ENCODE peak calls at places on chromosomes 4 and X, in seven cellular contexts. One of them, this sample, is unnamed.

GRCh38 chr4:8046925-8047541 is 107.4 kb upstream of the AFAP1 start:
- DNase-seq in stimulated activated naive CD4-positive, alpha-beta T cell treated with Interleukin-2 at 50 U/mL for 16 hours: peak
- DNase-seq in occipital lobe: peak
- DNase-seq in naive B cell: no peak
- DNase-seq in HuH-7: no peak
- DNase-seq in MG63: no peak
- DNase-seq in NCI-H1092 treated with DMSO at 0.1 percent for 48 hours: no peak
- DNase-seq in this sample: no peak

GRCh38 chr4:75844151-75844662 is 58.0 kb downstream of the PPEF2 start:
- DNase-seq in stimulated activated naive CD4-positive, alpha-beta T cell treated with Interleukin-2 at 50 U/mL for 16 hours: no peak
- DNase-seq in occipital lobe: no peak
- DNase-seq in naive B cell: no peak
- DNase-seq in HuH-7: peak
- DNase-seq in MG63: peak
- DNase-seq in NCI-H1092 treated with DMSO at 0.1 percent for 48 hours: no peak
- DNase-seq in this sample: no peak

GRCh38 chr4:141497627-141498026 is 138.8 kb upstream of the IL15 start:
- DNase-seq in stimulated activated naive CD4-positive, alpha-beta T cell treated with Interleukin-2 at 50 U/mL for 16 hours: no peak
- DNase-seq in occipital lobe: no peak
- DNase-seq in naive B cell: no peak
- DNase-seq in HuH-7: no peak
- DNase-seq in MG63: no peak
- DNase-seq in NCI-H1092 treated with DMSO at 0.1 percent for 48 hours: no peak
- DNase-seq in this sample: no peak

GRCh38 chrX:80285131-80285773 is 135.0 kb upstream of the TENT5D start:
- DNase-seq in stimulated activated naive CD4-positive, alpha-beta T cell treated with Interleukin-2 at 50 U/mL for 16 hours: no peak
- DNase-seq in occipital lobe: no peak
- DNase-seq in naive B cell: no peak
- DNase-seq in HuH-7: no peak
- DNase-seq in MG63: no peak
- DNase-seq in NCI-H1092 treated with DMSO at 0.1 percent for 48 hours: no peak
- DNase-seq in this sample: peak

GRCh38 chr4:59094505-59094904 is 1984.3 kb upstream of the IGFBP7 start:
- DNase-seq in stimulated activated naive CD4-positive, alpha-beta T cell treated with Interleukin-2 at 50 U/mL for 16 hours: no peak
- DNase-seq in occipital lobe: no peak
- DNase-seq in naive B cell: no peak
- DNase-seq in HuH-7: no peak
- DNase-seq in MG63: no peak
- DNase-seq in NCI-H1092 treated with DMSO at 0.1 percent for 48 hours: no peak
- DNase-seq in this sample: peak

GRCh38 chrX:14028473-14028872 is 1.2 kb downstream of the GEMIN8 start:
- DNase-seq in stimulated activated naive CD4-positive, alpha-beta T cell treated with Interleukin-2 at 50 U/mL for 16 hours: no peak
- DNase-seq in occipital lobe: no peak
- DNase-seq in naive B cell: no peak
- DNase-seq in HuH-7: no peak
- DNase-seq in MG63: no peak
- DNase-seq in NCI-H1092 treated with DMSO at 0.1 percent for 48 hours: no peak
- DNase-seq in this sample: no peak

GRCh38 chr4:37628977-37629609 is 57.1 kb downstream of the RELL1 start:
- DNase-seq in stimulated activated naive CD4-positive, alpha-beta T cell treated with Interleukin-2 at 50 U/mL for 16 hours: no peak
- DNase-seq in occipital lobe: no peak
- DNase-seq in naive B cell: no peak
- DNase-seq in HuH-7: peak
- DNase-seq in MG63: peak
- DNase-seq in NCI-H1092 treated with DMSO at 0.1 percent for 48 hours: no peak
- DNase-seq in this sample: no peak

GRCh38 chr4:6620891-6621555 is 19.5 kb upstream of the MRFAP1 start:
- DNase-seq in stimulated activated naive CD4-positive, alpha-beta T cell treated with Interleukin-2 at 50 U/mL for 16 hours: no peak
- DNase-seq in occipital lobe: no peak
- DNase-seq in naive B cell: no peak
- DNase-seq in HuH-7: no peak
- DNase-seq in MG63: no peak
- DNase-seq in NCI-H1092 treated with DMSO at 0.1 percent for 48 hours: no peak
- DNase-seq in this sample: no peak

GRCh38 chrX:56729152-56729557 is at the start of gene NBDY:
- DNase-seq in stimulated activated naive CD4-positive, alpha-beta T cell treated with Interleukin-2 at 50 U/mL for 16 hours: no peak
- DNase-seq in occipital lobe: peak
- DNase-seq in naive B cell: peak
- DNase-seq in HuH-7: no peak
- DNase-seq in MG63: peak
- DNase-seq in NCI-H1092 treated with DMSO at 0.1 percent for 48 hours: peak
- DNase-seq in this sample: peak

GRCh38 chr4:177047851-177048174 is 255.1 kb upstream of the VEGFC start:
- DNase-seq in stimulated activated naive CD4-positive, alpha-beta T cell treated with Interleukin-2 at 50 U/mL for 16 hours: no peak
- DNase-seq in occipital lobe: no peak
- DNase-seq in naive B cell: no peak
- DNase-seq in HuH-7: no peak
- DNase-seq in MG63: no peak
- DNase-seq in NCI-H1092 treated with DMSO at 0.1 percent for 48 hours: no peak
- DNase-seq in this sample: no peak

GRCh38 chr4:113700602-113701150 is 60.9 kb downstream of the CAMK2D start:
- DNase-seq in stimulated activated naive CD4-positive, alpha-beta T cell treated with Interleukin-2 at 50 U/mL for 16 hours: no peak
- DNase-seq in occipital lobe: no peak
- DNase-seq in naive B cell: no peak
- DNase-seq in HuH-7: no peak
- DNase-seq in MG63: no peak
- DNase-seq in NCI-H1092 treated with DMSO at 0.1 percent for 48 hours: no peak
- DNase-seq in this sample: no peak

GRCh38 chr4:176708771-176709311 is 83.9 kb downstream of the VEGFC start:
- DNase-seq in stimulated activated naive CD4-positive, alpha-beta T cell treated with Interleukin-2 at 50 U/mL for 16 hours: no peak
- DNase-seq in occipital lobe: no peak
- DNase-seq in naive B cell: no peak
- DNase-seq in HuH-7: no peak
- DNase-seq in MG63: no peak
- DNase-seq in NCI-H1092 treated with DMSO at 0.1 percent for 48 hours: no peak
- DNase-seq in this sample: no peak

GRCh38 chr4:173275150-173275549 is 59.0 kb downstream of the HMGB2 start:
- DNase-seq in stimulated activated naive CD4-positive, alpha-beta T cell treated with Interleukin-2 at 50 U/mL for 16 hours: no peak
- DNase-seq in occipital lobe: no peak
- DNase-seq in naive B cell: no peak
- DNase-seq in HuH-7: no peak
- DNase-seq in MG63: no peak
- DNase-seq in NCI-H1092 treated with DMSO at 0.1 percent for 48 hours: no peak
- DNase-seq in this sample: no peak

GRCh38 chr4:38099908-38100407 is 139.8 kb downstream of the PTTG2 start:
- DNase-seq in stimulated activated naive CD4-positive, alpha-beta T cell treated with Interleukin-2 at 50 U/mL for 16 hours: no peak
- DNase-seq in occipital lobe: no peak
- DNase-seq in naive B cell: no peak
- DNase-seq in HuH-7: no peak
- DNase-seq in MG63: no peak
- DNase-seq in NCI-H1092 treated with DMSO at 0.1 percent for 48 hours: no peak
- DNase-seq in this sample: no peak

GRCh38 chr4:8434251-8435073 is 6.1 kb downstream of the ACOX3 start:
- DNase-seq in stimulated activated naive CD4-positive, alpha-beta T cell treated with Interleukin-2 at 50 U/mL for 16 hours: no peak
- DNase-seq in occipital lobe: no peak
- DNase-seq in naive B cell: no peak
- DNase-seq in HuH-7: no peak
- DNase-seq in MG63: no peak
- DNase-seq in NCI-H1092 treated with DMSO at 0.1 percent for 48 hours: no peak
- DNase-seq in this sample: no peak

GRCh38 chr4:26235500-26235899 is 85.3 kb upstream of the RBPJ start:
- DNase-seq in stimulated activated naive CD4-positive, alpha-beta T cell treated with Interleukin-2 at 50 U/mL for 16 hours: no peak
- DNase-seq in occipital lobe: no peak
- DNase-seq in naive B cell: no peak
- DNase-seq in HuH-7: no peak
- DNase-seq in MG63: peak
- DNase-seq in NCI-H1092 treated with DMSO at 0.1 percent for 48 hours: peak
- DNase-seq in this sample: no peak

GRCh38 chrX:98203800-98204199 is 1320.1 kb downstream of the RPA4 start:
- DNase-seq in stimulated activated naive CD4-positive, alpha-beta T cell treated with Interleukin-2 at 50 U/mL for 16 hours: no peak
- DNase-seq in occipital lobe: no peak
- DNase-seq in naive B cell: no peak
- DNase-seq in HuH-7: no peak
- DNase-seq in MG63: no peak
- DNase-seq in NCI-H1092 treated with DMSO at 0.1 percent for 48 hours: no peak
- DNase-seq in this sample: no peak

GRCh38 chrX:49876750-49877149 is 2.5 kb upstream of the USP27X start:
- DNase-seq in stimulated activated naive CD4-positive, alpha-beta T cell treated with Interleukin-2 at 50 U/mL for 16 hours: peak
- DNase-seq in occipital lobe: no peak
- DNase-seq in naive B cell: peak
- DNase-seq in HuH-7: peak
- DNase-seq in MG63: no peak
- DNase-seq in NCI-H1092 treated with DMSO at 0.1 percent for 48 hours: peak
- DNase-seq in this sample: peak

GRCh38 chrX:337331-337831 is 18.8 kb upstream of the GTPBP6 start:
- DNase-seq in stimulated activated naive CD4-positive, alpha-beta T cell treated with Interleukin-2 at 50 U/mL for 16 hours: no peak
- DNase-seq in occipital lobe: no peak
- DNase-seq in naive B cell: no peak
- DNase-seq in HuH-7: no peak
- DNase-seq in MG63: no peak
- DNase-seq in NCI-H1092 treated with DMSO at 0.1 percent for 48 hours: no peak
- DNase-seq in this sample: no peak

GRCh38 chr4:182929296-182929695 is 12.1 kb upstream of the DCTD start:
- DNase-seq in stimulated activated naive CD4-positive, alpha-beta T cell treated with Interleukin-2 at 50 U/mL for 16 hours: no peak
- DNase-seq in occipital lobe: no peak
- DNase-seq in naive B cell: no peak
- DNase-seq in HuH-7: no peak
- DNase-seq in MG63: peak
- DNase-seq in NCI-H1092 treated with DMSO at 0.1 percent for 48 hours: no peak
- DNase-seq in this sample: no peak

GRCh38 chr4:113052379-113052951 is 3.0 kb downstream of the ANK2 start:
- DNase-seq in stimulated activated naive CD4-positive, alpha-beta T cell treated with Interleukin-2 at 50 U/mL for 16 hours: no peak
- DNase-seq in occipital lobe: peak
- DNase-seq in naive B cell: no peak
- DNase-seq in HuH-7: no peak
- DNase-seq in MG63: peak
- DNase-seq in NCI-H1092 treated with DMSO at 0.1 percent for 48 hours: no peak
- DNase-seq in this sample: no peak

GRCh38 chrX:1529328-1529727 is 7.7 kb downstream of the P2RY8 start:
- DNase-seq in stimulated activated naive CD4-positive, alpha-beta T cell treated with Interleukin-2 at 50 U/mL for 16 hours: no peak
- DNase-seq in occipital lobe: no peak
- DNase-seq in naive B cell: no peak
- DNase-seq in HuH-7: no peak
- DNase-seq in MG63: no peak
- DNase-seq in NCI-H1092 treated with DMSO at 0.1 percent for 48 hours: no peak
- DNase-seq in this sample: no peak

This sample was measured in HEK293T.